ENCODE peak calls at places on chromosomes 4 and X, in nine cellular contexts. B, V, X, D, Y, P, S, O and Z are unnamed samples.

GRCh38 chrX:16484338-16484737 is 165.6 kb upstream of the S100G start:
- DNase-seq in B (peak; percentile 80), X (no peak), P (peak; percentile 95), S (no peak), V (no peak), Y (peak; percentile 95), D (no peak), O (no peak), Z (no peak)

GRCh38 chr4:82839624-82840023 is 41.0 kb upstream of the SCD5 start:
- DNase-seq in B (no peak), S (no peak), Y (no peak), P (peak; percentile 16), D (no peak), O (no peak), X (no peak), V (no peak), Z (no peak)

GRCh38 chr4:137587796-137588195 is 55.5 kb upstream of the PCDH18 start:
- DNase-seq in S (no peak), O (no peak), D (no peak), X (no peak), V (no peak), B (no peak), Y (no peak), P (peak; percentile 61), Z (no peak)

GRCh38 chr4:154960476-154960875 is 179.4 kb downstream of the RBM46 start:
- DNase-seq in O (no peak), S (no peak), X (no peak), V (no peak), D (no peak), B (no peak), P (no peak), Y (no peak), Z (no peak)

GRCh38 chrX:131881194-131881593 is 141.9 kb upstream of the STK26 start:
- DNase-seq in S (no peak), V (no peak), Y (no peak), O (no peak), D (no peak), B (no peak), X (no peak), P (no peak), Z (no peak)

GRCh38 chrX:143781103-143781502 is 60.6 kb upstream of the SPANXN2 start:
- DNase-seq in V (no peak), X (no peak), O (no peak), S (no peak), D (no peak), Y (peak; percentile 64), P (no peak), B (no peak), Z (no peak)

GRCh38 chrX:133786382-133786781 is 199.0 kb downstream of the GPC3 start:
- DNase-seq in B (no peak), O (no peak), X (no peak), D (no peak), S (no peak), Y (no peak), V (no peak), P (no peak), Z (no peak)

GRCh38 chr4:20318899-20319291 is 67.2 kb downstream of the SLIT2 start:
- DNase-seq in D (no peak), V (no peak), Y (no peak), S (no peak), O (no peak), B (no peak), X (no peak), P (no peak), Z (no peak)

GRCh38 chr4:117447925-117448324 is 362.5 kb upstream of the TRAM1L1 start:
- DNase-seq in D (no peak), P (no peak), V (no peak), S (no peak), X (peak; percentile 12), B (no peak), Y (no peak), O (no peak), Z (no peak)

GRCh38 chrX:135411893-135412292 is 9.9 kb upstream of the SMIM10L2A start:
- DNase-seq in D (no peak), P (no peak), O (no peak), Y (peak; percentile 61), V (no peak), B (no peak), X (no peak), S (no peak), Z (no peak)

GRCh38 chrX:24117288-24117687 is 32.2 kb upstream of the ZFX start:
- DNase-seq in X (no peak), Y (peak; percentile 62), S (peak; percentile 6), P (peak; percentile 66), V (no peak), D (no peak), B (peak; percentile 90), O (no peak), Z (no peak)

GRCh38 chr4:184453402-184454160 is 20.8 kb downstream of the IRF2 start:
- DNase-seq in V (peak; percentile 59), D (no peak), P (peak; percentile 85), S (peak; percentile 19), X (no peak), Y (peak; percentile 42), O (no peak), B (peak; percentile 97), Z (no peak)

GRCh38 chr4:39526810-39527295 is 386 bp downstream of the UGDH start:
- DNase-seq in Y (peak; percentile 3), X (no peak), O (no peak), D (no peak), S (peak; percentile 18), B (peak; percentile 50), P (peak; percentile 9), V (no peak), Z (no peak)

GRCh38 chr4:168484626-168485025 is 4.3 kb upstream of the DDX60L start:
- DNase-seq in X (no peak), Y (peak; percentile 60), P (peak; percentile 76), O (no peak), V (no peak), B (peak; percentile 19), D (no peak), S (no peak), Z (no peak)

GRCh38 chr4:68338625-68339024 is 11.3 kb downstream of the YTHDC1 start:
- DNase-seq in D (no peak), X (no peak), B (no peak), Y (no peak), V (no peak), P (no peak), S (no peak), O (no peak), Z (no peak)

GRCh38 chr4:160864253-160864652 is 1299.5 kb downstream of the FSTL5 start:
- DNase-seq in Y (peak; percentile 47), S (no peak), X (no peak), O (no peak), B (no peak), P (no peak), V (no peak), D (no peak), Z (no peak)

GRCh38 chr4:2804973-2805501 is 12.2 kb downstream of the SH3BP2 start:
- DNase-seq in V (no peak), O (peak; percentile 77), P (no peak), S (no peak), Y (no peak), B (peak; percentile 43), X (no peak), D (peak; percentile 54), Z (no peak)

GRCh38 chr4:2803624-2804448 is 11.0 kb downstream of the SH3BP2 start:
- DNase-seq in O (peak; percentile 73), B (peak; percentile 76), X (no peak), S (no peak), Y (peak; percentile 50), D (peak; percentile 54), V (peak; percentile 67), P (no peak), Z (no peak)

GRCh38 chr4:2802618-2803531 is 10.0 kb downstream of the SH3BP2 start:
- DNase-seq in V (peak; percentile 7), B (peak; percentile 65), Y (no peak), D (peak; percentile 39), X (no peak), P (no peak), S (no peak), O (peak; percentile 69), Z (no peak)

GRCh38 chr4:2805712-2806391 is 13.0 kb downstream of the SH3BP2 start:
- DNase-seq in X (no peak), B (peak; percentile 49), Y (peak; percentile 67), O (peak; percentile 94), V (peak; percentile 92), P (no peak), D (peak; percentile 75), S (peak; percentile 42), Z (no peak)

DNA sequence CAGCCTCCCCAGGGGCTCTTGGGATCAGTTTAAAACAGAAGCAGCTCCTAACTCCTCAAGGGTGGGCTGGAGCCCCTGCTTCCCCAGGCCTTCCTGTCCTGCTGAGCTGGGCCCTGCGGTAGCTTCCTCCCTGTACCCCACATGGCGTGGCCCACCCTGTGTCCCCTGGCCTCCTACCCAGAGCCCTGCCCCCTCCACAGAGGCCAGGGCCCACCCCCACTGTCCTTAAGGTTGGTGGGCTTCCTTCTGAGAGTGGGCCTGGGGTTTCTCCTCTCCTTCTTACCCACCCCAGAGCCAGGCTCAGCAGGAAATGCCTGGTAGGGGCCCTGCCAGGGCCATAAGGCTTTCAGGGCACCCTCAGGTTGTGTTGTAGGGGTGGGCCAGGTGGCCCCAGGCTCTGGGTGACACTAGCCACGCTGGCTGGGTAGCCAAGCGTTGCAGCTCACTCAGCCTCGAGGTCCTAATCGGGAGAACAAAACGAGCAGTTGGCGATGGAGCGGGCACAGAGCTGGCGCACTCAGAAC is 11.6 kb downstream of the SH3BP2 start:
- DNase-seq in V (no peak), Y (no peak), S (no peak), O (peak; percentile 68), B (peak; percentile 79), P (no peak), D (peak; percentile 51), X (no peak), Z (no peak)
- H3K27ac ChIP-seq in V (peak overlapping the region; percentile 81), Y (no peak overlapping the region), S (peak overlapping the region; percentile 73), O (no peak overlapping the region), B (no peak overlapping the region), P (no peak overlapping the region), D (no peak overlapping the region), X (no peak overlapping the region), Z (peak overlapping the region; percentile 45)

GRCh38 chr4:3434891-3435683 is 6.7 kb upstream of the HGFAC start:
- DNase-seq in B (no peak), X (no peak), P (no peak), O (peak; percentile 66), V (no peak), S (no peak), Y (no peak), D (no peak), Z (no peak)
- TF ChIP-seq CTCF in B (no peak), X (peak; percentile 45), P (no peak), O (no peak), V (no peak), S (no peak), Y (no peak), D (no peak), Z (no peak)

DNA sequence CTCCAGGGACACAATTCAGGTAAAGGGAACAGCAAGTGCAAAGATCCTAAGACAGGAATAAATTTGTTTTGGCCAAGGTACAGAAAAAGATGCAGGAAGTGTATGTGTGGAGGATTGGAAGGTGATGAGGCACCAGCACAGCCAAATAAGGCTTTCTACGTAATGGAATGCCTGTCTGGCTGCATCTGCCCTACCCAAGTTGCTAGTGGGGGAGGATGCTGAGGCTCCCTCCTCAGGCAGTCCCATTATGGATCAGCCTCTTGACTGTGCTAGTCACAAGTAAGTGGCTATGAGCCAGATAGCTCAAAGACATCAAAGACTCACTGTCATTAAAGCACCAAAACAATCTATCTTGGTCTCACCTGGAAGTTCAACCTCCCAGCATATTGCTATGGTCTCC is 300.9 kb upstream of the FAT4 start:
- DNase-seq in B (no peak), X (no peak), S (no peak), V (no peak), O (no peak), Y (peak; percentile 3), P (peak; percentile 57), D (no peak), Z (no peak)
- H3K4me3 ChIP-seq in B (no peak overlapping the region), X (no peak overlapping the region), S (no peak overlapping the region), V (no peak overlapping the region), O (no peak overlapping the region), Y (no peak overlapping the region), P (no peak overlapping the region), D (no peak overlapping the region), Z (no peak overlapping the region)

GRCh38 chrX:112818114-112819012 is 22.3 kb downstream of the AMOT start:
- DNase-seq in B (no peak), O (no peak), P (no peak), S (no peak), Y (no peak), V (no peak), D (no peak), X (no peak), Z (no peak)
- H3K27ac ChIP-seq in B (no peak overlapping the region), O (peak overlapping the region; percentile 13), P (no peak overlapping the region), S (no peak overlapping the region), Y (no peak overlapping the region), V (no peak overlapping the region), D (peak overlapping the region; percentile 23), X (no peak overlapping the region), Z (no peak overlapping the region)